ENCODE peak calls at places on chromosomes 1 and 21, in ten cellular contexts. G is CD8-positive, alpha-beta T cell; C is KG1; Z is HT1080; R is NCI-H1092; T is breast epithelium; U is mesothelial cell of epicardium; L is stimulated activated CD8-positive, alpha-beta memory T cell treated with anti-CD3 and anti-CD28 coated beads, Interleukin-12 subunit alpha, Interleukin-12 subunit beta, amount 100 ng/mL, for 4 hours; M is T-helper 2 cell; E is NCI-H1694 treated with DMSO at 0.1 percent for 48 hours. O is an unnamed sample.

GRCh38 chr1:234684854-234685253 is 74.9 kb upstream of the IRF2BP2 start:
- DNase-seq in G (no peak), C (no peak), Z (no peak), R (no peak), T (no peak), U (no peak), L (no peak), M (no peak), E (no peak), O (peak; percentile 91)

GRCh38 chr1:160118928-160119327 is 3.4 kb downstream of the ATP1A2 start:
- DNase-seq in G (no peak), C (no peak), Z (no peak), R (no peak), T (no peak), U (no peak), L (no peak), M (no peak), E (no peak), O (no peak)

GRCh38 chr1:218496561-218496960 is 151.4 kb downstream of the TGFB2 start:
- DNase-seq in G (no peak), C (no peak), Z (peak; percentile 99), R (no peak), T (no peak), U (no peak), L (no peak), M (no peak), E (no peak), O (peak; percentile 100)

GRCh38 chr1:102919659-102920058 is 188.7 kb downstream of the COL11A1 start:
- DNase-seq in G (no peak), C (no peak), Z (peak; percentile 69), R (no peak), T (no peak), U (no peak), L (no peak), M (no peak), E (no peak), O (peak; percentile 5)

GRCh38 chr1:31815752-31816484 is at the start of gene SPOCD1:
- DNase-seq in G (peak; percentile 68), C (no peak), Z (peak; percentile 83), R (peak; percentile 11), T (no peak), U (peak; percentile 55), L (peak; percentile 70), M (peak; percentile 76), E (peak; percentile 5), O (peak; percentile 83)

GRCh38 chr1:109425902-109426277 is 358 bp downstream of the PSMA5 start:
- DNase-seq in G (peak; percentile 50), C (peak; percentile 63), Z (no peak), R (no peak), T (no peak), U (no peak), L (peak; percentile 47), M (peak; percentile 43), E (no peak), O (peak; percentile 58)

GRCh38 chr1:207304710-207305151 is 16.7 kb upstream of the CD55 start:
- DNase-seq in G (no peak), C (no peak), Z (peak; percentile 54), R (no peak), T (no peak), U (no peak), L (no peak), M (no peak), E (no peak), O (peak; percentile 80)

GRCh38 chr1:209839875-209840491 is 12.2 kb downstream of the UTP25 start:
- DNase-seq in G (no peak), C (no peak), Z (peak; percentile 99), R (no peak), T (no peak), U (no peak), L (no peak), M (no peak), E (no peak), O (peak; percentile 99)

GRCh38 chr1:81548918-81549587 is 251.7 kb upstream of the ADGRL2 start:
- DNase-seq in G (no peak), C (no peak), Z (no peak), R (no peak), T (no peak), U (no peak), L (no peak), M (no peak), E (no peak), O (no peak)

GRCh38 chr1:75616436-75617433 is 5.8 kb upstream of the SLC44A5 start:
- DNase-seq in G (no peak), C (no peak), Z (no peak), R (no peak), T (no peak), U (peak; percentile 42), L (no peak), M (no peak), E (no peak), O (no peak)

GRCh38 chr1:81453345-81453703 is 347.4 kb upstream of the ADGRL2 start:
- DNase-seq in G (no peak), C (no peak), Z (no peak), R (no peak), T (no peak), U (no peak), L (no peak), M (no peak), E (no peak), O (no peak)

GRCh38 chr1:59879556-59879955 is 47.0 kb downstream of the CYP2J2 start:
- DNase-seq in G (peak; percentile 11), C (no peak), Z (peak; percentile 56), R (peak; percentile 48), T (peak; percentile 67), U (peak; percentile 75), L (no peak), M (peak; percentile 5), E (peak; percentile 68), O (peak; percentile 71)

GRCh38 chr21:42306366-42307035 is 8.7 kb downstream of the TFF3 start:
- DNase-seq in G (no peak), C (peak; percentile 10), Z (no peak), R (peak; percentile 15), T (no peak), U (no peak), L (no peak), M (no peak), E (no peak), O (no peak)

GRCh38 chr1:58310881-58311280 is 235.6 kb downstream of the OMA1 start:
- DNase-seq in G (no peak), C (no peak), Z (no peak), R (no peak), T (no peak), U (no peak), L (no peak), M (no peak), E (no peak), O (no peak)

GRCh38 chr1:46653405-46653853 is 14.7 kb downstream of the ATPAF1 start:
- DNase-seq in G (no peak), C (no peak), Z (no peak), R (no peak), T (no peak), U (no peak), L (no peak), M (no peak), E (no peak), O (no peak)

GRCh38 chr1:243984788-243985187 is 66.3 kb upstream of the ZBTB18 start:
- DNase-seq in G (no peak), C (no peak), Z (no peak), R (no peak), T (no peak), U (no peak), L (no peak), M (no peak), E (no peak), O (no peak)

GRCh38 chr1:51264470-51264869 is 28.4 kb downstream of the RNF11 start:
- DNase-seq in G (no peak), C (no peak), Z (peak; percentile 95), R (no peak), T (no peak), U (no peak), L (no peak), M (no peak), E (no peak), O (peak; percentile 63)

GRCh38 chr1:53107570-53108322 is 34.7 kb downstream of the SLC1A7 start:
- DNase-seq in G (no peak), C (peak; percentile 4), Z (peak; percentile 25), R (peak; percentile 22), T (peak; percentile 30), U (no peak), L (no peak), M (no peak), E (no peak), O (no peak)

GRCh38 chr1:14282583-14283186 is 315.8 kb upstream of the KAZN start:
- DNase-seq in G (no peak), C (no peak), Z (peak; percentile 8), R (no peak), T (no peak), U (no peak), L (no peak), M (no peak), E (no peak), O (peak; percentile 5)

GRCh38 chr1:98323906-98324358 is 337.6 kb upstream of the SNX7 start:
- DNase-seq in G (peak; percentile 12), C (no peak), Z (peak; percentile 98), R (no peak), T (no peak), U (no peak), L (no peak), M (no peak), E (no peak), O (peak; percentile 90)

GRCh38 chr1:19424651-19425570 is 60.4 kb downstream of the CAPZB start:
- DNase-seq in G (no peak), C (no peak), Z (no peak), R (no peak), T (no peak), U (no peak), L (no peak), M (no peak), E (no peak), O (peak; percentile 60)

GRCh38 chr1:3062616-3063378 is 6.2 kb upstream of the PRDM16 start:
- DNase-seq in G (no peak), C (no peak), Z (no peak), R (no peak), T (no peak), U (peak; percentile 36), L (no peak), M (no peak), E (no peak), O (no peak)

O was measured in MCF 10A.